ENCODE peak calls at places on chromosomes 7 and 10, in nine cellular contexts. E is upper lobe of right lung; Q is HEK293T; G is AG10803; S is HT1080; N is activated effector memory CD4-positive, alpha-beta T cell treated with anti-CD3 and anti-CD28 coated beads, Interleukin-2, amount 50 U/mL, for 16 hours; J is activated CD4-positive, alpha-beta T cell treated with anti-CD3 and anti-CD28 coated beads for 24 hours; Z is A549; K is CD8-positive, alpha-beta T cell. F is an unnamed sample.

GRCh38 chr10:131644864-131645658 is 255.7 kb upstream of the PPP2R2D start:
- DNase-seq in Z (no peak), G (no peak), S (no peak), K (no peak), Q (no peak), E (peak; percentile 36), J (no peak), N (no peak), F (no peak)

GRCh38 chr7:17183630-17184328 is 114.7 kb upstream of the AHR start:
- DNase-seq in K (no peak), N (no peak), Q (no peak), E (no peak), G (peak; percentile 92), Z (no peak), J (no peak), S (no peak), F (peak; percentile 24)

GRCh38 chr7:100489824-100490223 is 6.1 kb downstream of the NYAP1 start:
- DNase-seq in E (no peak), Q (peak; percentile 76), J (no peak), Z (peak; percentile 86), K (no peak), S (peak; percentile 85), G (peak; percentile 88), N (no peak), F (peak; percentile 86)

GRCh38 chr7:79997345-79997744 is 137.3 kb upstream of the GNAI1 start:
- DNase-seq in G (no peak), K (no peak), S (no peak), Z (no peak), N (no peak), E (no peak), J (no peak), Q (no peak), F (no peak)

GRCh38 chr7:77796109-77796508 is 2.1 kb downstream of the TMEM60 start:
- DNase-seq in G (no peak), N (no peak), E (no peak), K (no peak), Z (no peak), J (no peak), Q (no peak), S (no peak), F (no peak)

GRCh38 chr7:82018226-82018625 is 248.4 kb upstream of the HGF start:
- DNase-seq in S (no peak), Q (no peak), J (no peak), N (no peak), E (no peak), G (peak; percentile 80), K (no peak), Z (no peak), F (no peak)

GRCh38 chr7:108136191-108136581 is 6.0 kb upstream of the LAMB4 start:
- DNase-seq in E (no peak), K (no peak), S (peak; percentile 15), Q (no peak), Z (no peak), G (no peak), J (no peak), N (no peak), F (no peak)

GRCh38 chr7:495761-496321 is 23.8 kb downstream of the PDGFA start:
- DNase-seq in J (no peak), S (no peak), N (no peak), Q (no peak), G (no peak), Z (no peak), E (peak; percentile 64), K (no peak), F (no peak)

GRCh38 chr10:14554091-14554842 is 220.4 kb downstream of the FAM107B start:
- DNase-seq in K (no peak), N (no peak), J (no peak), Q (peak; percentile 21), G (no peak), Z (no peak), S (no peak), E (no peak), F (no peak)

GRCh38 chr10:21257191-21257590 is 268.3 kb downstream of the SKIDA1 start:
- DNase-seq in G (no peak), Z (no peak), Q (no peak), E (no peak), N (no peak), K (no peak), J (no peak), S (no peak), F (no peak)

GRCh38 chr7:137895301-137896201 is 48.8 kb upstream of the DGKI start:
- DNase-seq in E (no peak), G (no peak), J (no peak), Q (no peak), K (no peak), S (no peak), Z (no peak), N (no peak), F (no peak)

GRCh38 chr7:97043281-97043680 is 18.6 kb upstream of the DLX5 start:
- DNase-seq in G (peak; percentile 51), E (no peak), Z (no peak), S (peak; percentile 25), N (no peak), K (no peak), Q (no peak), J (no peak), F (peak; percentile 10)

GRCh38 chr10:92750788-92751533 is 61.2 kb downstream of the HHEX start:
- DNase-seq in K (no peak), J (no peak), G (peak; percentile 54), Z (no peak), N (no peak), Q (no peak), E (no peak), S (no peak), F (peak; percentile 2)

GRCh38 chr7:149237502-149237901 is 1.9 kb upstream of the ZNF212 start:
- DNase-seq in Z (no peak), E (no peak), Q (no peak), S (no peak), K (no peak), G (no peak), J (no peak), N (no peak), F (no peak)

GRCh38 chr7:11620822-11621395 is 211.1 kb downstream of the THSD7A start:
- DNase-seq in J (no peak), K (no peak), Q (no peak), G (no peak), Z (no peak), E (no peak), S (no peak), N (no peak), F (no peak)

GRCh38 chr10:47288916-47289495 is 11.0 kb upstream of the GDF10 start:
- DNase-seq in J (no peak), Z (no peak), K (peak; percentile 34), N (peak; percentile 39), Q (no peak), E (no peak), S (no peak), G (no peak), F (no peak)

GRCh38 chr7:43431020-43431595 is 151.8 kb upstream of the STK17A start:
- DNase-seq in J (no peak), Z (no peak), G (peak; percentile 19), E (no peak), Q (no peak), S (peak; percentile 33), N (no peak), K (no peak), F (peak; percentile 22)

GRCh38 chr7:73606801-73607691 is 17.3 kb downstream of the MLXIPL start:
- DNase-seq in K (peak; percentile 82), Q (peak; percentile 80), N (peak; percentile 89), S (no peak), E (peak; percentile 78), J (peak; percentile 54), G (no peak), Z (peak; percentile 84), F (no peak)

GRCh38 chr7:132528695-132529094 is 47.6 kb downstream of the PLXNA4 start:
- DNase-seq in S (no peak), E (no peak), K (no peak), Q (no peak), J (no peak), N (no peak), Z (no peak), G (no peak), F (no peak)

GRCh38 chr10:11899067-11899876 is 76.1 kb downstream of the PROSER2 start:
- DNase-seq in S (no peak), J (no peak), Z (no peak), G (no peak), E (no peak), Q (no peak), K (no peak), N (no peak), F (no peak)

GRCh38 chr10:105743343-105744056 is 1102.4 kb downstream of the SORCS3 start:
- DNase-seq in Q (no peak), J (no peak), S (no peak), G (no peak), N (no peak), Z (no peak), K (no peak), E (no peak), F (no peak)

GRCh38 chr7:35605760-35606159 is 89.2 kb downstream of the HERPUD2 start:
- DNase-seq in Z (no peak), Q (no peak), G (peak; percentile 48), E (no peak), J (no peak), S (peak; percentile 82), N (no peak), K (no peak), F (peak; percentile 49)

GRCh38 chr10:132304756-132305509 is 2.8 kb downstream of the STK32C start:
- DNase-seq in G (no peak), Q (no peak), K (no peak), Z (no peak), J (no peak), S (no peak), N (peak; percentile 60), E (no peak), F (no peak)

GRCh38 chr10:88411772-88412349 is 171.3 kb downstream of the RNLS start:
- DNase-seq in N (no peak), J (no peak), S (no peak), K (no peak), Z (no peak), G (no peak), E (no peak), Q (no peak), F (no peak)

GRCh38 chr10:78336402-78336791 is 302.7 kb downstream of the RPS24 start:
- DNase-seq in N (peak; percentile 33), S (peak; percentile 78), Z (no peak), K (peak; percentile 45), J (no peak), Q (no peak), G (peak; percentile 97), E (no peak), F (peak; percentile 94)

F was measured in HFFc6.